ENCODE peak calls at places on chromosomes 1 and 21, in six cellular contexts. One of them, this sample, is unnamed.

GRCh38 chr1:53582211-53583020 is 123.2 kb downstream of the DMRTB1 start:
- DNase-seq in uterus: peak
- DNase-seq in MM.1S: peak
- DNase-seq in heart right ventricle: no peak
- DNase-seq in upper lobe of right lung: peak
- DNase-seq in fibroblast of villous mesenchyme: no peak
- DNase-seq in this sample: peak

GRCh38 chr1:178122283-178122682 is 28.4 kb downstream of the RASAL2 start:
- DNase-seq in uterus: no peak
- DNase-seq in MM.1S: no peak
- DNase-seq in heart right ventricle: no peak
- DNase-seq in upper lobe of right lung: no peak
- DNase-seq in fibroblast of villous mesenchyme: no peak
- DNase-seq in this sample: no peak

GRCh38 chr1:183780159-183780558 is 24.8 kb upstream of the RGL1 start:
- DNase-seq in uterus: no peak
- DNase-seq in MM.1S: no peak
- DNase-seq in heart right ventricle: no peak
- DNase-seq in upper lobe of right lung: no peak
- DNase-seq in fibroblast of villous mesenchyme: no peak
- DNase-seq in this sample: no peak

GRCh38 chr1:7962636-7963377 is 1.3 kb downstream of the PARK7 start:
- DNase-seq in uterus: no peak
- DNase-seq in MM.1S: no peak
- DNase-seq in heart right ventricle: no peak
- DNase-seq in upper lobe of right lung: no peak
- DNase-seq in fibroblast of villous mesenchyme: no peak
- DNase-seq in this sample: no peak

GRCh38 chr21:31932470-31932764 is 59.6 kb downstream of the HUNK start:
- DNase-seq in uterus: no peak
- DNase-seq in MM.1S: no peak
- DNase-seq in heart right ventricle: no peak
- DNase-seq in upper lobe of right lung: no peak
- DNase-seq in fibroblast of villous mesenchyme: no peak
- DNase-seq in this sample: no peak

GRCh38 chr1:85347908-85348307 is 71.5 kb upstream of the BCL10 start:
- DNase-seq in uterus: no peak
- DNase-seq in MM.1S: no peak
- DNase-seq in heart right ventricle: no peak
- DNase-seq in upper lobe of right lung: no peak
- DNase-seq in fibroblast of villous mesenchyme: no peak
- DNase-seq in this sample: no peak

GRCh38 chr1:106268070-106268469 is 788.4 kb upstream of the PRMT6 start:
- DNase-seq in uterus: no peak
- DNase-seq in MM.1S: no peak
- DNase-seq in heart right ventricle: no peak
- DNase-seq in upper lobe of right lung: no peak
- DNase-seq in fibroblast of villous mesenchyme: no peak
- DNase-seq in this sample: no peak

GRCh38 chr1:45892068-45892785 is 88.8 kb downstream of the MAST2 start:
- DNase-seq in uterus: no peak
- DNase-seq in MM.1S: no peak
- DNase-seq in heart right ventricle: no peak
- DNase-seq in upper lobe of right lung: no peak
- DNase-seq in fibroblast of villous mesenchyme: peak
- DNase-seq in this sample: no peak

GRCh38 chr1:3161130-3161840 is 92.3 kb downstream of the PRDM16 start:
- DNase-seq in uterus: no peak
- DNase-seq in MM.1S: no peak
- DNase-seq in heart right ventricle: no peak
- DNase-seq in upper lobe of right lung: no peak
- DNase-seq in fibroblast of villous mesenchyme: no peak
- DNase-seq in this sample: no peak

GRCh38 chr21:33403128-33403785 is at the start of gene IFNGR2:
- DNase-seq in uterus: no peak
- DNase-seq in MM.1S: peak
- DNase-seq in heart right ventricle: peak
- DNase-seq in upper lobe of right lung: peak
- DNase-seq in fibroblast of villous mesenchyme: no peak
- DNase-seq in this sample: no peak

GRCh38 chr1:152654110-152654509 is 9.1 kb upstream of the LCE2D start:
- DNase-seq in uterus: no peak
- DNase-seq in MM.1S: peak
- DNase-seq in heart right ventricle: no peak
- DNase-seq in upper lobe of right lung: no peak
- DNase-seq in fibroblast of villous mesenchyme: peak
- DNase-seq in this sample: no peak

GRCh38 chr1:170073893-170074249 is 624 bp downstream of the KIFAP3 start:
- DNase-seq in uterus: no peak
- DNase-seq in MM.1S: no peak
- DNase-seq in heart right ventricle: no peak
- DNase-seq in upper lobe of right lung: no peak
- DNase-seq in fibroblast of villous mesenchyme: no peak
- DNase-seq in this sample: no peak

GRCh38 chr1:225517697-225518096 is 89.9 kb upstream of the LBR start:
- DNase-seq in uterus: no peak
- DNase-seq in MM.1S: no peak
- DNase-seq in heart right ventricle: no peak
- DNase-seq in upper lobe of right lung: no peak
- DNase-seq in fibroblast of villous mesenchyme: no peak
- DNase-seq in this sample: no peak

GRCh38 chr1:51648180-51649109 is 31.6 kb downstream of the OSBPL9 start:
- DNase-seq in uterus: peak
- DNase-seq in MM.1S: no peak
- DNase-seq in heart right ventricle: no peak
- DNase-seq in upper lobe of right lung: no peak
- DNase-seq in fibroblast of villous mesenchyme: peak
- DNase-seq in this sample: no peak

GRCh38 chr21:45634511-45635183 is 8.9 kb upstream of the PCBP3 start:
- DNase-seq in uterus: no peak
- DNase-seq in MM.1S: no peak
- DNase-seq in heart right ventricle: no peak
- DNase-seq in upper lobe of right lung: no peak
- DNase-seq in fibroblast of villous mesenchyme: peak
- DNase-seq in this sample: no peak

GRCh38 chr1:60668584-60668983 is 413.8 kb upstream of the NFIA start:
- DNase-seq in uterus: no peak
- DNase-seq in MM.1S: no peak
- DNase-seq in heart right ventricle: no peak
- DNase-seq in upper lobe of right lung: no peak
- DNase-seq in fibroblast of villous mesenchyme: no peak
- DNase-seq in this sample: no peak

GRCh38 chr21:24716306-24716918 is 890.9 kb downstream of the MRPL39 start:
- DNase-seq in uterus: no peak
- DNase-seq in MM.1S: no peak
- DNase-seq in heart right ventricle: no peak
- DNase-seq in upper lobe of right lung: no peak
- DNase-seq in fibroblast of villous mesenchyme: no peak
- DNase-seq in this sample: no peak

GRCh38 chr1:177014325-177014724 is 150.2 kb downstream of the ASTN1 start:
- DNase-seq in uterus: no peak
- DNase-seq in MM.1S: no peak
- DNase-seq in heart right ventricle: no peak
- DNase-seq in upper lobe of right lung: no peak
- DNase-seq in fibroblast of villous mesenchyme: no peak
- DNase-seq in this sample: no peak

GRCh38 chr1:203325004-203325417 is 19.7 kb downstream of the BTG2 start:
- DNase-seq in uterus: no peak
- DNase-seq in MM.1S: peak
- DNase-seq in heart right ventricle: no peak
- DNase-seq in upper lobe of right lung: no peak
- DNase-seq in fibroblast of villous mesenchyme: no peak
- DNase-seq in this sample: no peak

GRCh38 chr1:168163670-168164069 is 15.1 kb upstream of the TIPRL start:
- DNase-seq in uterus: no peak
- DNase-seq in MM.1S: no peak
- DNase-seq in heart right ventricle: no peak
- DNase-seq in upper lobe of right lung: no peak
- DNase-seq in fibroblast of villous mesenchyme: no peak
- DNase-seq in this sample: no peak

GRCh38 chr1:106435269-106435668 is 621.2 kb upstream of the PRMT6 start:
- DNase-seq in uterus: no peak
- DNase-seq in MM.1S: no peak
- DNase-seq in heart right ventricle: no peak
- DNase-seq in upper lobe of right lung: no peak
- DNase-seq in fibroblast of villous mesenchyme: no peak
- DNase-seq in this sample: no peak

GRCh38 chr1:16090076-16090826 is 16.8 kb upstream of the FAM131C start:
- DNase-seq in uterus: no peak
- DNase-seq in MM.1S: no peak
- DNase-seq in heart right ventricle: no peak
- DNase-seq in upper lobe of right lung: no peak
- DNase-seq in fibroblast of villous mesenchyme: no peak
- DNase-seq in this sample: peak

GRCh38 chr1:70093250-70093975 is 112.0 kb downstream of the LRRC40 start:
- DNase-seq in uterus: no peak
- DNase-seq in MM.1S: no peak
- DNase-seq in heart right ventricle: no peak
- DNase-seq in upper lobe of right lung: no peak
- DNase-seq in fibroblast of villous mesenchyme: no peak
- DNase-seq in this sample: no peak

GRCh38 chr1:72830606-72831390 is 548.5 kb upstream of the NEGR1 start:
- DNase-seq in uterus: no peak
- DNase-seq in MM.1S: no peak
- DNase-seq in heart right ventricle: no peak
- DNase-seq in upper lobe of right lung: peak
- DNase-seq in fibroblast of villous mesenchyme: no peak
- DNase-seq in this sample: peak

GRCh38 chr21:21612446-21612845 is 614.2 kb downstream of the NCAM2 start:
- DNase-seq in uterus: no peak
- DNase-seq in MM.1S: no peak
- DNase-seq in heart right ventricle: no peak
- DNase-seq in upper lobe of right lung: no peak
- DNase-seq in fibroblast of villous mesenchyme: peak
- DNase-seq in this sample: no peak

GRCh38 chr1:27668121-27668807 is 3.7 kb downstream of the IFI6 start:
- DNase-seq in uterus: no peak
- DNase-seq in MM.1S: no peak
- DNase-seq in heart right ventricle: no peak
- DNase-seq in upper lobe of right lung: no peak
- DNase-seq in fibroblast of villous mesenchyme: no peak
- DNase-seq in this sample: no peak

GRCh38 chr1:61561666-61562065 is 163.3 kb downstream of the TM2D1 start:
- DNase-seq in uterus: no peak
- DNase-seq in MM.1S: no peak
- DNase-seq in heart right ventricle: no peak
- DNase-seq in upper lobe of right lung: no peak
- DNase-seq in fibroblast of villous mesenchyme: no peak
- DNase-seq in this sample: no peak

GRCh38 chr1:95716097-95716496 is 482.1 kb downstream of the RWDD3 start:
- DNase-seq in uterus: no peak
- DNase-seq in MM.1S: no peak
- DNase-seq in heart right ventricle: no peak
- DNase-seq in upper lobe of right lung: no peak
- DNase-seq in fibroblast of villous mesenchyme: no peak
- DNase-seq in this sample: no peak

GRCh38 chr1:50975436-50975835 is 5.4 kb downstream of the CDKN2C start:
- DNase-seq in uterus: no peak
- DNase-seq in MM.1S: no peak
- DNase-seq in heart right ventricle: no peak
- DNase-seq in upper lobe of right lung: no peak
- DNase-seq in fibroblast of villous mesenchyme: no peak
- DNase-seq in this sample: no peak

GRCh38 chr1:226355679-226356583 is 47.0 kb upstream of the LIN9 start:
- DNase-seq in uterus: no peak
- DNase-seq in MM.1S: peak
- DNase-seq in heart right ventricle: peak
- DNase-seq in upper lobe of right lung: no peak
- DNase-seq in fibroblast of villous mesenchyme: no peak
- DNase-seq in this sample: no peak

GRCh38 chr1:84936116-84936810 is 43.3 kb upstream of the LPAR3 start:
- DNase-seq in uterus: peak
- DNase-seq in MM.1S: peak
- DNase-seq in heart right ventricle: no peak
- DNase-seq in upper lobe of right lung: no peak
- DNase-seq in fibroblast of villous mesenchyme: peak
- DNase-seq in this sample: no peak

DNA sequence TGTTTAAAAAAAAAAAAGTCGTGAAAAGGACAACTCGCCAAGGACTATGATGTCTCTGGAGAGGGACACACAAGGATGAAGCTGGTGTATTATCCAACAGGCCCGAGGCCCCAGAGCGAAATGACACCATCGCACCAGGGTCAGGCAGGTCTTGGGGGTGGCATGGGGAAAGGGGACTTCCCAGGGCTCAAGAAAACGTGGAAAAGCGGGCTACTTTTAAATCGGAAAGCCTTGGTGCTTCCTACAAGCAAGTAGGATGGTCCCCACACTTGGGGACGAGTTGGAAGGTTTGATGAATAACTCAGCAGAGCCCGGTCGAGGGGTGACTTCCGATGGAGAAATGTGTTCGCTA is 505 bp upstream of the GNPAT start:
- DNase-seq in uterus: no peak
- DNase-seq in MM.1S: no peak
- DNase-seq in heart right ventricle: no peak
- DNase-seq in upper lobe of right lung: no peak
- DNase-seq in fibroblast of villous mesenchyme: no peak
- DNase-seq in this sample: no peak
- TF ChIP-seq CTCF in uterus: no peak
- TF ChIP-seq CTCF in MM.1S: no peak
- TF ChIP-seq CTCF in heart right ventricle: no peak
- TF ChIP-seq CTCF in upper lobe of right lung: no peak
- TF ChIP-seq CTCF in fibroblast of villous mesenchyme: no peak
- TF ChIP-seq CTCF in this sample: no peak

GRCh38 chr1:13513885-13514546 is at the start of gene LRRC38:
- DNase-seq in uterus: no peak
- DNase-seq in MM.1S: peak
- DNase-seq in heart right ventricle: peak
- DNase-seq in upper lobe of right lung: no peak
- DNase-seq in fibroblast of villous mesenchyme: no peak
- DNase-seq in this sample: no peak
- TF ChIP-seq CTCF in uterus: no peak
- TF ChIP-seq CTCF in MM.1S: peak
- TF ChIP-seq CTCF in heart right ventricle: no peak
- TF ChIP-seq CTCF in upper lobe of right lung: no peak
- TF ChIP-seq CTCF in fibroblast of villous mesenchyme: no peak
- TF ChIP-seq CTCF in this sample: no peak

GRCh38 chr1:220012259-220012658 is 34.0 kb downstream of the EPRS1 start:
- DNase-seq in uterus: no peak
- DNase-seq in MM.1S: peak
- DNase-seq in heart right ventricle: no peak
- DNase-seq in upper lobe of right lung: no peak
- DNase-seq in fibroblast of villous mesenchyme: peak
- DNase-seq in this sample: no peak
- TF ChIP-seq CTCF in uterus: no peak
- TF ChIP-seq CTCF in MM.1S: peak
- TF ChIP-seq CTCF in heart right ventricle: no peak
- TF ChIP-seq CTCF in upper lobe of right lung: no peak
- TF ChIP-seq CTCF in fibroblast of villous mesenchyme: peak
- TF ChIP-seq CTCF in this sample: peak

DNA sequence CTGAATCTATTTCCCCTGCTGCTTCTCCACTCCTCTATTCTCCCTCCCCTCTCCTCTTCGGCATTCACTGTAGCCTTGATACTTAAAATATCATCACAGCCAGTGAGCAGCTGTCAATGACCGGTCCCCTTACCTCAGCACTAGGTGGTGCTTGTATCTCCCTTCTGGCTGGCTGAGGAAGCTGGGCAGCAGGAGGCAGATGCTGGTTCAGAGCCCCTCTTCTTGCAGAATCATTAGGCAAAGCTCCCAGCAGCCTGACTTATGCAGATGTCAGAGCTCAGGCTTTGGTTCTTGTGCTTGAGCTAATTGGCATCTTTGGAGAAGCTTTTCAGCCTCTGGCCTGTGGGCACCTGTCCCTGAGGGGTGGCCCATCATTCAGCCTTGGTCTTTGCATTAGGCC is 31.9 kb upstream of the KCNA2 start:
- DNase-seq in uterus: no peak
- DNase-seq in MM.1S: peak
- DNase-seq in heart right ventricle: no peak
- DNase-seq in upper lobe of right lung: no peak
- DNase-seq in fibroblast of villous mesenchyme: no peak
- DNase-seq in this sample: no peak
- TF ChIP-seq CTCF in uterus: no peak
- TF ChIP-seq CTCF in MM.1S: peak
- TF ChIP-seq CTCF in heart right ventricle: no peak
- TF ChIP-seq CTCF in upper lobe of right lung: no peak
- TF ChIP-seq CTCF in fibroblast of villous mesenchyme: no peak
- TF ChIP-seq CTCF in this sample: no peak